ENCODE peak calls at places on chromosome 11, in five cellular contexts. L is neural progenitor cell, X is uterus, U is BE2C, F is AG04450. A is an unnamed sample.

GRCh38 chr11:77560605-77561004 is 29.1 kb upstream of the AQP11 start:
- DNase-seq in L (no peak), X (no peak), U (no peak), F (peak), A (peak)

GRCh38 chr11:11998091-11998781 is 10.2 kb downstream of the DKK3 start:
- DNase-seq in L (no peak), X (no peak), U (no peak), F (peak), A (peak)

GRCh38 chr11:10490398-10491232 is 35.6 kb downstream of the AMPD3 start:
- DNase-seq in L (peak), X (peak), U (no peak), F (peak), A (peak)

GRCh38 chr11:15106201-15106965 is 8.3 kb upstream of the INSC start:
- DNase-seq in L (peak), X (no peak), U (no peak), F (no peak), A (no peak)

GRCh38 chr11:40602866-40603578 is 856.4 kb downstream of the LRRC4C start:
- DNase-seq in L (no peak), X (no peak), U (no peak), F (no peak), A (peak)

GRCh38 chr11:74929431-74930363 is 19.2 kb downstream of the XRRA1 start:
- DNase-seq in L (peak), X (peak), U (peak), F (peak), A (peak)

GRCh38 chr11:28058333-28058732 is 49.6 kb downstream of the KIF18A start:
- DNase-seq in L (peak), X (no peak), U (no peak), F (peak), A (no peak)

GRCh38 chr11:12467610-12468009 is 90.2 kb downstream of the PARVA start:
- DNase-seq in L (no peak), X (no peak), U (no peak), F (no peak), A (no peak)

GRCh38 chr11:65590240-65590738 is 5.3 kb downstream of the KCNK7 start:
- DNase-seq in L (no peak), X (no peak), U (peak), F (peak), A (no peak)

GRCh38 chr11:2775083-2775625 is 75.4 kb upstream of the KCNQ1OT1 start:
- DNase-seq in L (no peak), X (no peak), U (no peak), F (no peak), A (no peak)

GRCh38 chr11:68508425-68508824 is 47.9 kb downstream of the PPP6R3 start:
- DNase-seq in L (no peak), X (no peak), U (no peak), F (no peak), A (no peak)

DNA sequence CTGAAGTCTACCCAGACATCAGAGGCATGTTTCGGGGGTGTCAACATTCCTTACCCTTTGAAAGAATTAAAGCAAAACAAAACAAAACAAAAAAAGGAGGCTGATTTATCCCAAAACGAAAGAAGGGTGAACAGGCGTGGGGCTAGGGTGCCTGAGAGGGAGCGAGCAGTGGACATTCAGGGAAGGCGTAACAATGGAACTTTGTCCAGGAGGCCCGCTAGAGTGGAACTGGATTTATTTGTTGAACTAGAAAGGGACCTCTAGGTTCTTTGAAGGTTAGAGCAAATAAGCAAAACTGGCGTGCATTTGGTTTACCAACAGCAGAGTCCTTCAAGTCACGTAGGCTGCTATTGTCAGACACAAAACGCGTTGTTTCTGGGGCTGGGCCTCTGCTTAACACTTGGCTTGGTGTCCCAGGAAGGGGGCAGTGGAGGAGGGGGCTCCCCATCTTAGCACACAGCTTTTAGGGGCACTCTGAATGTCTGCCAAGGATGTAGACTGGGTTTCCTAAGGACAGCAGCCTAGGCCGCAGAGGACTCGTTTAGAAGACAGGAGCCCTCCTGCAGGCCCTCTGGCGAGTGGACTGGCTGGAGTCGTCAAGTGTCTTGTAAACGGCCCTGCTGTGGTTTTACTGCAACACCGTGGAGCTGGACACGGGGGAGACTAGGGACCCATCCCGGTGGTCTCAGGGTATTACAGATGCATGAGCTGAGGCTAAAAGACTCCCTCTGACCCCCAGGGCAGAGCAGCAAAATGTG is 203.7 kb upstream of the SORL1-AS1 start:
- DNase-seq in L (peak), X (peak), U (no peak), F (no peak), A (no peak)
- H3K4me3 ChIP-seq in L (peak), X (peak), U (peak), F (peak), A (peak)

GRCh38 chr11:43708776-43709175 is 28.2 kb downstream of the HSD17B12 start:
- DNase-seq in L (no peak), X (no peak), U (no peak), F (no peak), A (no peak)
- TF ChIP-seq CTCF in L (peak), X (no peak), U (peak), F (peak), A (peak)

DNA sequence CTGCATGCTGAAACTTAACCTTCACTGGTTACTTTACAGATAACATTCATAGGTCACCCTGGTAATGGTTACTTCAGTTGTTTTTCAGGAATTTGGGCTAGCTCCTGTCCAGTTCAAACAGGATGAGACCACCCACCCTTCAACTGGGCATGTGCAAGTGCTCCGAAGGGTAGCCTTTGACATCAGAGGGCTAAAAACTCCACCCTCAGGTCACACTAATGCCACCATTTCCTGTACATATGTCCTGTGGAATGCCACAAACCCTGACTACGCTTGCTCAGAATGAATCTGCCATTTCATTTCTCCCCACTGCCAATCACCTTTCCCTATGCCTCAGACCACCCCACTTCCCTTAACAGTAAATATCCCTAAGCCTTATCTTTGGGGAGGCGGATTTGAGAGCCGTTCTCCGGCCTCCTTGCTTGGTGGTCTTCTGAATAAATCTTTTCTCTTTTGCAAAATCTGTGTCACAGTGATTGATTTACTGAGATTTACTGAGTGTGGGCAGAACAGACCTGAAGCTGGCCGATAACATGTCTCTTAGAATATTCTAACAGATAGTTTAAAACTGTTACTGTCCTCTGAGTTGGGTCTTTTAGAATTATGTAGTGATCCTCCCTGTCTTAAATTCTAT is 25.4 kb upstream of the FXYD2 start:
- DNase-seq in L (no peak), X (no peak), U (no peak), F (no peak), A (no peak)
- H3K4me3 ChIP-seq in L (no peak), X (no peak), U (no peak), F (no peak), A (no peak)

DNA sequence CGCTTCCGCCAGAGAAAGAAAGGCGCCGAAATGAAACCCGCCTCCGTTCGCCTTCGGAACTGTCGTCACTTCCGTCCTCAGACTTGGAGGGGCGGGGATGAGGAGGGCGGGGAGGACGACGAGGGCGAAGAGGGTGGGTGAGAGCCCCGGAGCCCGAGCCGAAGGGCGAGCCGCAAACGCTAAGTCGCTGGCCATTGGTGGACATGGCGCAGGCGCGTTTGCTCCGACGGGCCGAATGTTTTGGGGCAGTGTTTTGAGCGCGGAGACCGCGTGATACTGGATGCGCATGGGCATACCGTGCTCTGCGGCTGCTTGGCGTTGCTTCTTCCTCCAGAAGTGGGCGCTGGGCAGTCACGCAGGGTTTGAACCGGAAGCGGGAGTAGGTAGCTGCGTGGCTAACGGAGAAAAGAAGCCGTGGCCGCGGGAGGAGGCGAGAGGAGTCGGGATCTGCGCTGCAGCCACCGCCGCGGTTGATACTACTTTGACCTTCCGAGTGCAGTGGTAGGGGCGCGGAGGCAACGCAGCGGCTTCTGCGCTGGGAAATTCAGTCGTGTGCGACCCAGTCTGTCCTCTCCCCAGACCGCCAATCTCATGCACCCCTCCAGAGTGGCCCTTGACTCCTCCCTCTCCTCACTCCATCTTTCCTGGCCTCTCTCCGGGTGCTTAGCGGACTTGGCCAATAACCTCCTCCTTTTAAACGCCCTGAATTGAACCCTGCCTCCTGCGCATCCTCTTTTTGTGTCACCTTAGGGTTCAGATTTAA is at the start of gene ATM:
- DNase-seq in L (peak), X (peak), U (peak), F (peak), A (peak)
- TF ChIP-seq CTCF in L (peak), X (peak), U (peak), F (peak), A (peak)

GRCh38 chr11:61082931-61083531 is 19.3 kb upstream of the CD5 start:
- DNase-seq in L (no peak), X (no peak), U (no peak), F (no peak), A (no peak)
- H3K4me3 ChIP-seq in L (no peak), X (no peak), U (no peak), F (no peak), A (no peak)

DNA sequence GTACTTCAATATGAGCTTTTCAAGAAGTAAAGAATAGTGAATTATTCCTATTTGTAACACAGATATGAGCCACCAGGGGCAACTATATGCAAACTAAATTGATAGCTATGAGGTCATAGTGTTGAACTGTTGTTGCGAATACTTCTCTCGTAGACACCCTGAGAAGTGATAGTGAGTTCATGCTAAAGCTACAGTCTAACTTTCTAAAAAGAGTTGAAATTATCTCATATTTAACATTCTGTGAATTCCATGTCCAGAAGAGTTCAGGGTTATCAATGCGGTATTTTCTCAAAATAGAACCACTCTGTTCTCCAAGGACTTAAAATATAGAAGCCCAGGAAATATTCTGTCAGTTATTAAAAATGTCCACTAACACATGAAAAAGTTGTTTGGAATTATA is 185.4 kb downstream of the AASDHPPT start:
- DNase-seq in L (no peak), X (no peak), U (no peak), F (no peak), A (no peak)
- TF ChIP-seq CTCF in L (no peak), X (no peak), U (no peak), F (no peak), A (no peak)

GRCh38 chr11:134355656-134356055 is 23.9 kb downstream of the GLB1L2 start:
- DNase-seq in L (no peak), X (no peak), U (no peak), F (no peak), A (no peak)
- H3K4me3 ChIP-seq in L (no peak), X (no peak), U (no peak), F (no peak), A (no peak)

A was measured in epithelial cell of proximal tubule.